ENCODE peak calls at places on chromosomes 3 and 15, in eight cellular contexts. Q is PC-3; K is GM13976; P is EH; C is stimulated activated CD8-positive, alpha-beta memory T cell treated with anti-CD3 and anti-CD28 coated beads, Interleukin-7, amount 100 ng/mL, for 1 hour; G is NCI-H345; F is EL; W is Right ventricle myocardium superior. R is an unnamed sample.

GRCh38 chr3:153577059-153577736 is 415.2 kb downstream of the RAP2B start:
- DNase-seq in F (no peak), P (no peak), C (no peak), Q (no peak), K (no peak), W (no peak), G (no peak), R (no peak)

GRCh38 chr3:146777941-146778340 is 172.8 kb upstream of the PLSCR5 start:
- DNase-seq in Q (no peak), F (no peak), G (no peak), C (no peak), K (no peak), W (no peak), P (no peak), R (no peak)

GRCh38 chr3:21484323-21485154 is 266.5 kb downstream of the ZNF385D start:
- DNase-seq in Q (peak; percentile 81), C (no peak), G (no peak), K (peak; percentile 3), W (peak; percentile 40), F (peak; percentile 80), P (peak; percentile 84), R (peak; percentile 20)

GRCh38 chr15:70853855-70854668 is at the start of gene LARP6:
- DNase-seq in K (peak; percentile 70), C (no peak), G (peak; percentile 55), F (peak; percentile 69), Q (peak; percentile 48), W (peak; percentile 79), P (peak; percentile 72), R (peak; percentile 58)

GRCh38 chr15:99426431-99427105 is 139.2 kb upstream of the MEF2A start:
- DNase-seq in Q (no peak), G (no peak), F (no peak), C (no peak), W (peak; percentile 31), P (no peak), K (no peak), R (no peak)

GRCh38 chr15:95911570-95912279 is 418.8 kb upstream of the NR2F2 start:
- DNase-seq in F (no peak), C (no peak), G (no peak), W (no peak), K (no peak), Q (no peak), P (no peak), R (no peak)

GRCh38 chr15:73388256-73388781 is 19.6 kb upstream of the HCN4 start:
- DNase-seq in C (no peak), W (no peak), K (no peak), G (no peak), F (peak; percentile 84), Q (peak; percentile 89), P (peak; percentile 66), R (no peak)

GRCh38 chr3:63818282-63819150 is 583 bp upstream of the C3orf49 start:
- DNase-seq in W (no peak), P (peak; percentile 66), K (peak; percentile 57), F (peak; percentile 56), C (peak; percentile 20), Q (peak; percentile 54), G (peak; percentile 74), R (peak; percentile 39)

GRCh38 chr3:188832961-188833615 is 338.7 kb upstream of the TPRG1 start:
- DNase-seq in P (peak; percentile 29), W (no peak), F (no peak), G (no peak), C (no peak), Q (no peak), K (no peak), R (no peak)

GRCh38 chr3:194333981-194334320 is 17.2 kb downstream of the CPN2 start:
- DNase-seq in C (no peak), G (no peak), F (no peak), Q (no peak), W (no peak), P (no peak), K (no peak), R (no peak)

GRCh38 chr3:112056451-112056929 is 22.0 kb downstream of the TMPRSS7 start:
- DNase-seq in P (peak; percentile 79), F (peak; percentile 80), C (no peak), G (no peak), W (no peak), K (no peak), Q (peak; percentile 82), R (no peak)

GRCh38 chr3:15933439-15934144 is 135.8 kb upstream of the ANKRD28 start:
- DNase-seq in K (no peak), G (no peak), W (no peak), F (peak; percentile 8), C (no peak), P (peak; percentile 16), Q (no peak), R (no peak)

GRCh38 chr15:70810916-70811578 is 42.9 kb downstream of the LARP6 start:
- DNase-seq in C (no peak), F (no peak), G (no peak), P (no peak), K (no peak), W (no peak), Q (no peak), R (no peak)

GRCh38 chr15:67240235-67241131 is 14.0 kb downstream of the AAGAB start:
- DNase-seq in K (no peak), P (no peak), Q (peak; percentile 40), C (no peak), F (no peak), W (no peak), G (peak; percentile 41), R (peak; percentile 17)

GRCh38 chr15:68309024-68309423 is 31.5 kb downstream of the FEM1B start:
- DNase-seq in C (no peak), W (no peak), Q (no peak), P (peak; percentile 59), K (no peak), G (no peak), F (no peak), R (no peak)

GRCh38 chr15:89367485-89368451 is 33.1 kb upstream of the POLG start:
- DNase-seq in F (no peak), K (no peak), G (peak; percentile 86), C (no peak), Q (no peak), P (peak; percentile 28), W (no peak), R (peak; percentile 34)

GRCh38 chr15:50238263-50238662 is 27.3 kb downstream of the HDC start:
- DNase-seq in P (no peak), W (no peak), C (no peak), G (no peak), Q (no peak), F (no peak), K (no peak), R (no peak)

GRCh38 chr3:45167011-45167911 is 21.1 kb upstream of the CDCP1 start:
- DNase-seq in G (peak; percentile 73), C (peak; percentile 62), Q (peak; percentile 99), W (peak; percentile 84), F (peak; percentile 98), P (peak; percentile 97), K (no peak), R (peak; percentile 35)

GRCh38 chr3:170639003-170639402 is 53.1 kb upstream of the SLC7A14 start:
- DNase-seq in W (no peak), F (no peak), K (no peak), P (no peak), G (no peak), C (no peak), Q (no peak), R (no peak)

GRCh38 chr3:113276581-113277080 is 65.3 kb downstream of the BOC start:
- DNase-seq in W (no peak), K (no peak), Q (no peak), G (no peak), C (no peak), P (no peak), F (no peak), R (no peak)

GRCh38 chr3:55880357-55880756 is 393.3 kb upstream of the WNT5A start:
- DNase-seq in P (no peak), K (no peak), F (no peak), G (no peak), W (no peak), C (no peak), Q (peak; percentile 85), R (no peak)

GRCh38 chr15:67103869-67104268 is 38.5 kb downstream of the SMAD3 start:
- DNase-seq in W (no peak), G (no peak), F (no peak), P (no peak), Q (no peak), C (no peak), K (no peak), R (no peak)

GRCh38 chr3:100954990-100955389 is 38.2 kb downstream of the ABI3BP start:
- DNase-seq in G (no peak), K (no peak), F (peak; percentile 95), P (peak; percentile 99), Q (peak; percentile 17), C (no peak), W (peak; percentile 48), R (no peak)

GRCh38 chr15:95968856-95969255 is 361.6 kb upstream of the NR2F2 start:
- DNase-seq in C (no peak), F (no peak), G (no peak), P (no peak), W (no peak), Q (no peak), K (no peak), R (no peak)

GRCh38 chr3:64388886-64389285 is 163.6 kb upstream of the PRICKLE2 start:
- DNase-seq in K (no peak), F (no peak), W (no peak), C (no peak), G (no peak), P (no peak), Q (no peak), R (no peak)

GRCh38 chr3:69324362-69325025 is 61.4 kb downstream of the FRMD4B start:
- DNase-seq in F (peak; percentile 23), K (no peak), Q (peak; percentile 7), W (no peak), C (no peak), P (peak; percentile 25), G (peak; percentile 13), R (no peak)

GRCh38 chr15:84778194-84778593 is 29.8 kb downstream of the ZNF592 start:
- DNase-seq in F (no peak), Q (no peak), W (no peak), C (no peak), G (no peak), P (no peak), K (no peak), R (no peak)

GRCh38 chr3:128800241-128801187 is 74.5 kb downstream of the RAB7A start:
- DNase-seq in K (no peak), Q (no peak), F (no peak), P (no peak), G (no peak), W (no peak), C (no peak), R (no peak)

GRCh38 chr3:156581954-156582353 is 27.0 kb upstream of the SSR3 start:
- DNase-seq in P (no peak), G (no peak), K (no peak), Q (no peak), C (no peak), F (no peak), W (no peak), R (no peak)

GRCh38 chr3:51283421-51283820 is 101.7 kb upstream of the MANF start:
- DNase-seq in P (peak; percentile 44), G (no peak), W (no peak), K (no peak), C (no peak), Q (no peak), F (no peak), R (no peak)

R was measured in GM20000.